ENCODE peak calls at places on chromosomes 12 and 14, in seven cellular contexts. X is B cell; N is activated T-helper 1 cell treated with anti-CD3 and anti-CD28 coated beads, Interleukin-12 subunit alpha, Interleukin-12 subunit beta, Interleukin-2, Interleukin-4 antibody, amounts not matched to agents 30 ng/mL and 10 ng/mL and 1 ng/mL, durations not matched to agents 14 hours and 24 hours and 36 hours; W is HS-27A; L is dermis blood vessel endothelial cell; I is stimulated activated CD4-positive, alpha-beta T cell treated with anti-CD3 and anti-CD28 coated beads, Interleukin-4, amount 100 ng/mL, for 48 hours; G is NCI-H748 treated with DMSO at 0.1 percent for 48 hours. A is an unnamed sample.

GRCh38 chr14:100063314-100063941 is 1.8 kb upstream of the EVL start:
- DNase-seq in X (no peak), N (no peak), W (no peak), L (no peak), I (no peak), G (no peak), A (no peak)

GRCh38 chr12:8499616-8500015 is 13.7 kb upstream of the CLEC4D start:
- DNase-seq in X (no peak), N (no peak), W (no peak), L (no peak), I (no peak), G (no peak), A (no peak)

GRCh38 chr12:107131832-107132616 is 38.7 kb upstream of the CRY1 start:
- DNase-seq in X (peak), N (peak), W (peak), L (peak), I (no peak), G (peak), A (peak)

GRCh38 chr14:90844321-90844720 is 28.1 kb upstream of the TTC7B start:
- DNase-seq in X (no peak), N (no peak), W (no peak), L (no peak), I (no peak), G (no peak), A (no peak)

GRCh38 chr12:10227648-10228047 is 15.0 kb downstream of the GABARAPL1 start:
- DNase-seq in X (no peak), N (no peak), W (no peak), L (no peak), I (no peak), G (no peak), A (no peak)

GRCh38 chr12:92987846-92988621 is 58.9 kb upstream of the EEA1 start:
- DNase-seq in X (peak), N (no peak), W (no peak), L (no peak), I (peak), G (no peak), A (no peak)

GRCh38 chr12:2395352-2395977 is 342.7 kb downstream of the CACNA1C start:
- DNase-seq in X (peak), N (no peak), W (no peak), L (peak), I (peak), G (no peak), A (peak)

GRCh38 chr14:35877276-35877675 is 51.1 kb downstream of the BRMS1L start:
- DNase-seq in X (no peak), N (no peak), W (no peak), L (no peak), I (no peak), G (no peak), A (no peak)

GRCh38 chr14:92747701-92748258 is 647 bp downstream of the LGMN start:
- DNase-seq in X (no peak), N (no peak), W (no peak), L (peak), I (no peak), G (no peak), A (no peak)

GRCh38 chr12:15322164-15323054 is at the start of gene PTPRO:
- DNase-seq in X (no peak), N (no peak), W (no peak), L (peak), I (no peak), G (peak), A (no peak)

GRCh38 chr12:109952160-109952858 is 43.9 kb downstream of the GIT2 start:
- DNase-seq in X (peak), N (no peak), W (no peak), L (no peak), I (no peak), G (no peak), A (no peak)

GRCh38 chr14:49999216-49999761 is 106.4 kb downstream of the ARF6 start:
- DNase-seq in X (peak), N (peak), W (peak), L (peak), I (peak), G (no peak), A (peak)

GRCh38 chr14:27553820-27554219 is 956.0 kb upstream of the NOVA1 start:
- DNase-seq in X (no peak), N (no peak), W (no peak), L (no peak), I (no peak), G (no peak), A (no peak)

GRCh38 chr12:115749071-115749470 is 528.4 kb downstream of the MED13L start:
- DNase-seq in X (no peak), N (no peak), W (no peak), L (no peak), I (no peak), G (no peak), A (no peak)

GRCh38 chr12:132329739-132330548 is 555 bp upstream of the GALNT9 start:
- DNase-seq in X (no peak), N (no peak), W (no peak), L (no peak), I (no peak), G (no peak), A (no peak)

GRCh38 chr12:114579389-114579788 is 104.6 kb downstream of the TBX3 start:
- DNase-seq in X (no peak), N (no peak), W (no peak), L (no peak), I (no peak), G (no peak), A (no peak)

GRCh38 chr12:18998343-18999270 is 130.9 kb upstream of the PLEKHA5 start:
- DNase-seq in X (no peak), N (no peak), W (peak), L (peak), I (no peak), G (no peak), A (no peak)

GRCh38 chr14:53948181-53948884 is 8.3 kb downstream of the BMP4 start:
- DNase-seq in X (no peak), N (no peak), W (no peak), L (peak), I (no peak), G (no peak), A (no peak)

GRCh38 chr12:80241576-80242273 is 142.4 kb downstream of the OTOGL start:
- DNase-seq in X (no peak), N (no peak), W (peak), L (peak), I (no peak), G (no peak), A (no peak)

GRCh38 chr12:53603804-53604203 is 22.4 kb downstream of the ATF7 start:
- DNase-seq in X (no peak), N (no peak), W (no peak), L (peak), I (no peak), G (no peak), A (no peak)

GRCh38 chr12:47034661-47035060 is 44.8 kb upstream of the PCED1B start:
- DNase-seq in X (no peak), N (no peak), W (no peak), L (no peak), I (no peak), G (no peak), A (no peak)